ENCODE peak calls at places on chromosomes 7 and 10, in seven cellular contexts. One of them, this sample, is unnamed.

GRCh38 chr7:158000160-158000559 is 587.5 kb downstream of the PTPRN2 start:
- DNase-seq in heart left ventricle: no peak
- DNase-seq in testis: no peak
- DNase-seq in transverse colon: no peak
- DNase-seq in breast epithelium: no peak
- DNase-seq in body of pancreas: no peak
- DNase-seq in adrenal gland: no peak
- DNase-seq in this sample: no peak

GRCh38 chr10:17854044-17854652 is 45.0 kb downstream of the MRC1 start:
- DNase-seq in heart left ventricle: no peak
- DNase-seq in testis: no peak
- DNase-seq in transverse colon: no peak
- DNase-seq in breast epithelium: no peak
- DNase-seq in body of pancreas: no peak
- DNase-seq in adrenal gland: no peak
- DNase-seq in this sample: no peak

GRCh38 chr10:69715156-69715898 is 85.3 kb downstream of the FAM241B start:
- DNase-seq in heart left ventricle: no peak
- DNase-seq in testis: no peak
- DNase-seq in transverse colon: no peak
- DNase-seq in breast epithelium: no peak
- DNase-seq in body of pancreas: no peak
- DNase-seq in adrenal gland: no peak
- DNase-seq in this sample: no peak

GRCh38 chr7:69893915-69894314 is 295.6 kb downstream of the AUTS2 start:
- DNase-seq in heart left ventricle: no peak
- DNase-seq in testis: peak; percentile 26
- DNase-seq in transverse colon: no peak
- DNase-seq in breast epithelium: no peak
- DNase-seq in body of pancreas: no peak
- DNase-seq in adrenal gland: no peak
- DNase-seq in this sample: no peak

GRCh38 chr7:157874870-157875229 is 538.0 kb downstream of the DNAJB6 start:
- DNase-seq in heart left ventricle: no peak
- DNase-seq in testis: no peak
- DNase-seq in transverse colon: no peak
- DNase-seq in breast epithelium: no peak
- DNase-seq in body of pancreas: no peak
- DNase-seq in adrenal gland: no peak
- DNase-seq in this sample: no peak

GRCh38 chr10:6162589-6163356 is 40.0 kb upstream of the PFKFB3 start:
- DNase-seq in heart left ventricle: peak; percentile 51
- DNase-seq in testis: peak; percentile 85
- DNase-seq in transverse colon: peak; percentile 39
- DNase-seq in breast epithelium: no peak
- DNase-seq in body of pancreas: peak; percentile 34
- DNase-seq in adrenal gland: peak; percentile 60
- DNase-seq in this sample: no peak

GRCh38 chr10:129511758-129512157 is 44.7 kb downstream of the MGMT start:
- DNase-seq in heart left ventricle: no peak
- DNase-seq in testis: peak; percentile 7
- DNase-seq in transverse colon: no peak
- DNase-seq in breast epithelium: no peak
- DNase-seq in body of pancreas: no peak
- DNase-seq in adrenal gland: no peak
- DNase-seq in this sample: peak; percentile 58

GRCh38 chr7:142717453-142717852 is 31.8 kb upstream of the PRSS1 start:
- DNase-seq in heart left ventricle: no peak
- DNase-seq in testis: no peak
- DNase-seq in transverse colon: peak; percentile 11
- DNase-seq in breast epithelium: no peak
- DNase-seq in body of pancreas: no peak
- DNase-seq in adrenal gland: no peak
- DNase-seq in this sample: peak; percentile 70

GRCh38 chr10:6191147-6191546 is 11.6 kb upstream of the PFKFB3 start:
- DNase-seq in heart left ventricle: no peak
- DNase-seq in testis: no peak
- DNase-seq in transverse colon: no peak
- DNase-seq in breast epithelium: no peak
- DNase-seq in body of pancreas: no peak
- DNase-seq in adrenal gland: no peak
- DNase-seq in this sample: no peak

GRCh38 chr10:128173383-128173782 is 47.2 kb upstream of the MKI67 start:
- DNase-seq in heart left ventricle: no peak
- DNase-seq in testis: no peak
- DNase-seq in transverse colon: no peak
- DNase-seq in breast epithelium: no peak
- DNase-seq in body of pancreas: no peak
- DNase-seq in adrenal gland: no peak
- DNase-seq in this sample: no peak

GRCh38 chr10:67924136-67924535 is 39.7 kb downstream of the SIRT1 start:
- DNase-seq in heart left ventricle: no peak
- DNase-seq in testis: no peak
- DNase-seq in transverse colon: no peak
- DNase-seq in breast epithelium: no peak
- DNase-seq in body of pancreas: no peak
- DNase-seq in adrenal gland: no peak
- DNase-seq in this sample: no peak

GRCh38 chr10:24382979-24383663 is 174.2 kb downstream of the KIAA1217 start:
- DNase-seq in heart left ventricle: no peak
- DNase-seq in testis: peak; percentile 34
- DNase-seq in transverse colon: peak; percentile 22
- DNase-seq in breast epithelium: peak; percentile 63
- DNase-seq in body of pancreas: no peak
- DNase-seq in adrenal gland: no peak
- DNase-seq in this sample: no peak

GRCh38 chr7:80047032-80047431 is 87.6 kb upstream of the GNAI1 start:
- DNase-seq in heart left ventricle: no peak
- DNase-seq in testis: no peak
- DNase-seq in transverse colon: no peak
- DNase-seq in breast epithelium: no peak
- DNase-seq in body of pancreas: no peak
- DNase-seq in adrenal gland: no peak
- DNase-seq in this sample: no peak

GRCh38 chr7:77461246-77461645 is 45.1 kb upstream of the GSAP start:
- DNase-seq in heart left ventricle: no peak
- DNase-seq in testis: no peak
- DNase-seq in transverse colon: no peak
- DNase-seq in breast epithelium: no peak
- DNase-seq in body of pancreas: no peak
- DNase-seq in adrenal gland: no peak
- DNase-seq in this sample: no peak

GRCh38 chr10:75294866-75295692 is 59.3 kb upstream of the COMTD1 start:
- DNase-seq in heart left ventricle: peak; percentile 88
- DNase-seq in testis: peak; percentile 69
- DNase-seq in transverse colon: peak; percentile 74
- DNase-seq in breast epithelium: peak; percentile 77
- DNase-seq in body of pancreas: peak; percentile 98
- DNase-seq in adrenal gland: peak; percentile 90
- DNase-seq in this sample: peak; percentile 89

GRCh38 chr10:43943825-43944360 is 295.2 kb upstream of the ZNF32 start:
- DNase-seq in heart left ventricle: no peak
- DNase-seq in testis: no peak
- DNase-seq in transverse colon: no peak
- DNase-seq in breast epithelium: no peak
- DNase-seq in body of pancreas: peak; percentile 0
- DNase-seq in adrenal gland: no peak
- DNase-seq in this sample: peak; percentile 59

GRCh38 chr10:28283251-28283650 is 19.6 kb downstream of the MPP7 start:
- DNase-seq in heart left ventricle: no peak
- DNase-seq in testis: no peak
- DNase-seq in transverse colon: no peak
- DNase-seq in breast epithelium: no peak
- DNase-seq in body of pancreas: no peak
- DNase-seq in adrenal gland: no peak
- DNase-seq in this sample: no peak

GRCh38 chr7:110911632-110912031 is 179.3 kb upstream of the LRRN3 start:
- DNase-seq in heart left ventricle: no peak
- DNase-seq in testis: no peak
- DNase-seq in transverse colon: no peak
- DNase-seq in breast epithelium: no peak
- DNase-seq in body of pancreas: no peak
- DNase-seq in adrenal gland: no peak
- DNase-seq in this sample: no peak

GRCh38 chr7:49845626-49846025 is 72.2 kb downstream of the VWC2 start:
- DNase-seq in heart left ventricle: no peak
- DNase-seq in testis: no peak
- DNase-seq in transverse colon: no peak
- DNase-seq in breast epithelium: no peak
- DNase-seq in body of pancreas: no peak
- DNase-seq in adrenal gland: no peak
- DNase-seq in this sample: no peak

DNA sequence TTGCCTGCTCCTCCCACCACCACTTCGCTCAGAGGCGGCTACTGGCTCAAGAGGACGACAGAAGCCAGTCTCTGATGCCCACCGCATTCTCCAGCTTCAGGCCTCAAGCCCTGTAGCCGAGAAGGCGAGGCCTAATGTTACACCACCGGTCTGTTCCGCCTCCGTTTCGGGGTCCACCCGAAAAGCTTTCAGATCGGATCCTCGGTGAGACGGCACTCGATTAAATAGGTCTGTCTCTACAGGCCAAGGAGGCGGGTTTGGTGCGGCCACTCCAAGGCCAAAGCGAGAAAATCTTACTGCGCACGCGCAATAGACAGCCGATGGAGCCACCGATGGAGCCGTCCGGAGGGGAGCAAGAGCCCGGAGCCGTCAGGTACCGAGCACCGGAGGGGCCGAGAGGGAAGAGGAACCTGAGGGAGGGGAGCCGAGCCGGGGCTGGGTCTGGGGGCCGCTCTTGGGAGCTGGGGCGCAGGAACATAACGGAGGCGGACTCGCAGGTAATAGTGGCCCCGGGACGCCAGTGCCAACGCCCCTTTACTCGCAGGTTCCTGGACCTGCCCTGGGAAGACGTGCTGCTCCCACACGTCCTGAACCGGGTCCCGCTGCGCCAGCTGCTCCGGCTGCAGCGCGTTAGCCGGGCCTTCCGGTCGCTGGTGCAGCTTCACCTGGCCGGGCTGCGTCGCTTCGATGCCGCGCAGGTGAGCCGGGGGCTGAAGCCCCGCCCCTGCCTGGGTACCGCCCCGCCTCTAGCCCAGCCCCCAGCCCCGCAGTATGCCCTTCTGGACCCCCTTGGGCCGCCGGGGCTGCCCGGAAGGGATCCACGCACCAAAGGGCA is at the start of gene FBXL15:
- DNase-seq in heart left ventricle: peak; percentile 99
- DNase-seq in testis: peak; percentile 96
- DNase-seq in transverse colon: peak; percentile 98
- DNase-seq in breast epithelium: peak; percentile 98
- DNase-seq in body of pancreas: peak; percentile 99
- DNase-seq in adrenal gland: peak; percentile 97
- DNase-seq in this sample: peak; percentile 98
- TF ChIP-seq POLR2A in heart left ventricle: peak; percentile 41
- TF ChIP-seq POLR2A in testis: no peak
- TF ChIP-seq POLR2A in transverse colon: peak; percentile 47
- TF ChIP-seq POLR2A in breast epithelium: no peak
- TF ChIP-seq POLR2A in body of pancreas: peak; percentile 78
- TF ChIP-seq POLR2A in adrenal gland: peak; percentile 61
- TF ChIP-seq POLR2A in this sample: no peak

GRCh38 chr10:34739915-34740314 is 75.2 kb downstream of the PARD3 start:
- DNase-seq in heart left ventricle: peak; percentile 69
- DNase-seq in testis: peak; percentile 87
- DNase-seq in transverse colon: peak; percentile 39
- DNase-seq in breast epithelium: no peak
- DNase-seq in body of pancreas: peak; percentile 59
- DNase-seq in adrenal gland: peak; percentile 79
- DNase-seq in this sample: no peak
- H3K4me3 ChIP-seq in heart left ventricle: no peak overlapping the region
- H3K4me3 ChIP-seq in testis: no peak overlapping the region
- H3K4me3 ChIP-seq in transverse colon: no peak overlapping the region
- H3K4me3 ChIP-seq in breast epithelium: no peak overlapping the region
- H3K4me3 ChIP-seq in body of pancreas: no peak overlapping the region
- H3K4me3 ChIP-seq in adrenal gland: peak overlapping the region; percentile 11
- H3K4me3 ChIP-seq in this sample: no peak overlapping the region

DNA sequence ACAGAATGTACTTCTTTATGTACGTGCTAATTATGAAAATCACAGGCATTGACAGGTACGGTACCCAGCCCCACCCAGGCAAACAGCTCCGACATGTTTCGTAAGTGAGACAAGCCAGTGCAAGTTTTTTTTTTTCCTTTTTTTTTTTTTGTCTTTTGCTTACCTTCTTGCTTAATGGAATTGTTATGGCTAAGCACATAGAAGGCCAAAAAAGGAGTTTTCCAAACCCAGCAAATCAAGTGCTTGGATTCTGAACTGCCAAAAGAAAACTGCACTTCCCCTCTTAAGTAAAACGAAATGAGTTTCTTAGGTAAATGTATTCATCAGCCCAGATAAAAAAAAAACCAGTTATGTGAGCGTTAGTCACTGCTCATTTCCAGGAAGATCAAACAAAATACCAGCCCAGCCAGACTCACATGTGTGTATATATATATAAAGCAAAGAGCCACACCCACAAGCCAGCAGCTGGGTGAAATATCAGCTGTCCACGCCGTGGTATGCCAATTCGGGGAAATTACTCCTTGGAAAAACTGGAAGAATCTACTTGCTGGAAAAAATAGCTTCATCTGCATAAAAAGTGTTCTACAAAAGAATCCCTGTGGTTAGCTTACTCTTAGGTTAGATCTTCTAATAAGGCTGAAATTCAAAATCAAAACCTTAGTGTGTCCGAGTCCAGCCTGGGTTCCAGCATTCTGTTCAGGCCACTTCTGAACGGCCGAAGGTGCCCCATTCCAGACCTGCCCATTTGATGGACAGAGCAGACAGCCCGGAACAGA is 8.0 kb downstream of the KLF6 start:
- DNase-seq in heart left ventricle: peak; percentile 51
- DNase-seq in testis: peak; percentile 28
- DNase-seq in transverse colon: peak; percentile 72
- DNase-seq in breast epithelium: no peak
- DNase-seq in body of pancreas: peak; percentile 79
- DNase-seq in adrenal gland: peak; percentile 33
- DNase-seq in this sample: no peak
- TF ChIP-seq POLR2A in heart left ventricle: no peak
- TF ChIP-seq POLR2A in testis: no peak
- TF ChIP-seq POLR2A in transverse colon: peak; percentile 50
- TF ChIP-seq POLR2A in breast epithelium: no peak
- TF ChIP-seq POLR2A in body of pancreas: peak; percentile 15
- TF ChIP-seq POLR2A in adrenal gland: no peak
- TF ChIP-seq POLR2A in this sample: no peak

DNA sequence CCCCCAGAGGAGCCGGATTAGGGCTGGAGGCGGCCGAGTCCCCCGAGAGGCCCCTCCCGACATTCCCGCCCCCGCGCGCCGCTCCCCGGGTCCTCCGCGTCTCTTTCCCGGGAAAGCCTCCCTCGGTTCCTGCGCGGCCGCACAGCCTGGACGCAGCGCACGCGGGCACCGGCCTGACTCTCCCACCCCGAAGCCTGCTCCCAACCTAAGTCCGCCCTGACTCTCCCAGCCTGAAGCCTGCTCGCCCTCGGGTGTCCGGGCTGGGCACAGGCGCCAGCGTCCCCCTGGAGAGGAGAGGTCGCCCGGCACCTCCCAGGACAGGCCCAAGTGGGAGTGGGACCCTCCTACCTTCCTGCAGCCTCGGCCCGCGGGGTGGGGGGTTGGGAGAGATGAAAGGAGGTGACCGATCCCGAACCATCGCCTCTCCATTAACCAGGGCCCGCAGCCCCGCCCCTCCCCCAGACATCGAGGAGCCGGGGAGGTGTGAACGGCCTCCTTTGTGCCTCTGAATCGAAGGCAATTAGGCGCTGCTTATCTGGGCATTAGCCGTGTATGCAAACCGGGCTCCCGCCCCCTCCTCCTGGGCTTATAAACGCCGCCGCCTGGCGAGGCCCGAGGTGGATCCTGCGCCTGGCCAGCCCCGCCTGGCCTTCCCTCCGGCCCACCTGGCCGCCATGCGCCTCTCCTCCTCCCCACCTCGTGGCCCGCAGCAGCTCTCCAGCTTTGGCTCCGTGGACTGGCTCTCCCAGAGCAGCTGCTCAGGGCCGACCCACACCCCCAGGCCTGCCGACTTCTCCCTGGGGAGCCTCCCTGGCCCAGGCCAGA is at the start of gene VENTX:
- DNase-seq in heart left ventricle: no peak
- DNase-seq in testis: no peak
- DNase-seq in transverse colon: no peak
- DNase-seq in breast epithelium: no peak
- DNase-seq in body of pancreas: no peak
- DNase-seq in adrenal gland: no peak
- DNase-seq in this sample: no peak
- H3K4me3 ChIP-seq in heart left ventricle: no peak within 1 kb of the TSS
- H3K4me3 ChIP-seq in testis: peak within 1 kb of the TSS; percentile 49
- H3K4me3 ChIP-seq in transverse colon: no peak within 1 kb of the TSS
- H3K4me3 ChIP-seq in breast epithelium: peak within 1 kb of the TSS; percentile 34
- H3K4me3 ChIP-seq in body of pancreas: no peak within 1 kb of the TSS
- H3K4me3 ChIP-seq in adrenal gland: peak within 1 kb of the TSS; percentile 38
- H3K4me3 ChIP-seq in this sample: peak within 1 kb of the TSS; percentile 1